ENCODE peak calls at places on chromosomes 11 and 22, in nine cellular contexts. A is HTR-8/SVneo; D is RKO; L is putamen; M is stimulated activated CD4-positive, alpha-beta T cell treated with anti-CD3 and anti-CD28 coated beads, Interleukin-15, amount 100 ng/mL, for 24 hours; Z is effector memory CD4-positive, alpha-beta T cell; H is activated CD4-positive, alpha-beta T cell treated with anti-CD3 and anti-CD28 coated beads, Interleukin-2, amount 10 ng/mL, durations not matched to agents 7 days and 5 days; B is activated T-cell treated with anti-CD3 and anti-CD28 coated beads for 1 hour; F is T follicular helper cell. G is an unnamed sample.
A peak's percentile ranks its signal among the peaks of the same experiment; 100 is the strongest.

GRCh38 chr11:127059286-127060200 is 59.0 kb upstream of the KIRREL3 start:
- DNase-seq in H (no peak), D (no peak), B (no peak), F (no peak), Z (no peak), M (no peak), L (no peak), A (no peak), G (no peak)

GRCh38 chr11:1906146-1906545 is 13.4 kb upstream of the TNNT3 start:
- DNase-seq in D (no peak), H (no peak), B (no peak), L (no peak), A (no peak), F (no peak), Z (no peak), M (no peak), G (no peak)

GRCh38 chr11:70912226-70912840 is 340.0 kb downstream of the SHANK2 start:
- DNase-seq in H (no peak), L (peak; percentile 47), Z (no peak), F (no peak), D (peak; percentile 71), M (peak; percentile 10), B (no peak), A (no peak), G (peak; percentile 28)

GRCh38 chr11:64036081-64037026 is 623 bp downstream of the FLRT1 start:
- DNase-seq in L (no peak), Z (no peak), M (peak; percentile 23), H (no peak), D (no peak), A (no peak), F (no peak), B (no peak), G (peak; percentile 39)

GRCh38 chr11:108693852-108694251 is 29.0 kb downstream of the DDX10 start:
- DNase-seq in Z (no peak), A (no peak), D (no peak), F (no peak), M (no peak), B (no peak), H (no peak), L (no peak), G (peak; percentile 7)

GRCh38 chr22:37283393-37283937 is 1.2 kb downstream of the CYTH4 start:
- DNase-seq in D (no peak), F (peak; percentile 46), L (no peak), B (no peak), Z (peak; percentile 62), M (peak; percentile 58), H (peak; percentile 68), A (no peak), G (no peak)

GRCh38 chr11:19345519-19345847 is 104.7 kb upstream of the E2F8 start:
- DNase-seq in H (no peak), M (peak; percentile 3), D (no peak), A (no peak), L (no peak), Z (no peak), F (no peak), B (no peak), G (peak; percentile 52)

GRCh38 chr11:2890466-2891241 is 5.1 kb upstream of the CDKN1C start:
- DNase-seq in D (no peak), B (no peak), A (no peak), Z (no peak), L (no peak), M (no peak), F (no peak), H (no peak), G (no peak)

GRCh38 chr11:114563077-114563476 is 3.4 kb upstream of the NXPE1 start:
- DNase-seq in Z (no peak), L (no peak), H (no peak), F (no peak), A (peak; percentile 31), B (no peak), M (no peak), D (peak; percentile 2), G (peak; percentile 39)

GRCh38 chr11:95788921-95789505 is 569 bp downstream of the FAM76B start:
- DNase-seq in F (peak; percentile 21), M (peak; percentile 46), Z (peak; percentile 5), A (peak; percentile 15), L (peak; percentile 20), H (peak; percentile 52), D (peak; percentile 69), B (peak; percentile 12), G (peak; percentile 46)

G was measured in SW480.